ENCODE peak calls at places on chromosomes 6 and 20, in six cellular contexts. D, Q, V, U, I and G are unnamed samples.

GRCh38 chr20:4637081-4637797 is 84.5 kb upstream of the PRND start:
- DNase-seq in Q (peak), D (peak), U (no peak), V (no peak), I (no peak), G (no peak)

GRCh38 chr6:24996145-24996836 is 60.5 kb upstream of the RIPOR2 start:
- DNase-seq in V (no peak), Q (peak), D (no peak), I (no peak), U (no peak), G (no peak)

GRCh38 chr6:124962617-124963415 is 579 bp downstream of the RNF217 start:
- DNase-seq in V (no peak), D (no peak), I (peak), Q (peak), U (peak), G (peak)

GRCh38 chr6:150025201-150025917 is at the start of gene RAET1L:
- DNase-seq in U (peak), Q (peak), D (peak), I (peak), V (peak), G (no peak)

GRCh38 chr6:111228094-111228493 is 140.8 kb downstream of the SLC16A10 start:
- DNase-seq in D (no peak), I (no peak), U (no peak), Q (peak), V (peak), G (no peak)

GRCh38 chr6:110874880-110875547 is 429 bp downstream of the AMD1 start:
- DNase-seq in V (peak), I (peak), U (peak), D (no peak), Q (no peak), G (peak)

GRCh38 chr6:142845143-142845571 is 99.8 kb downstream of the HIVEP2 start:
- DNase-seq in I (no peak), D (no peak), Q (no peak), U (no peak), V (no peak), G (no peak)

GRCh38 chr6:110548124-110548847 is 71.9 kb upstream of the SLC22A16 start:
- DNase-seq in D (no peak), Q (no peak), V (no peak), U (no peak), I (no peak), G (no peak)

GRCh38 chr6:4125933-4126864 is 9.2 kb downstream of the ECI2 start:
- DNase-seq in V (peak), U (no peak), I (no peak), Q (peak), D (peak), G (no peak)

GRCh38 chr6:149334682-149335160 is 17.2 kb downstream of the TAB2 start:
- DNase-seq in V (peak), U (no peak), I (no peak), D (peak), Q (peak), G (no peak)

GRCh38 chr20:50284811-50285375 is 94.3 kb downstream of the CEBPB start:
- DNase-seq in D (no peak), Q (no peak), U (no peak), I (no peak), V (no peak), G (no peak)

GRCh38 chr6:139369568-139370046 is 4.8 kb downstream of the CITED2 start:
- DNase-seq in U (no peak), I (no peak), D (peak), V (peak), Q (peak), G (no peak)

GRCh38 chr6:13303668-13304017 is 24.7 kb downstream of the TBC1D7 start:
- DNase-seq in I (peak), Q (peak), D (peak), V (peak), U (peak), G (peak)

GRCh38 chr6:40894962-40895799 is 143.8 kb downstream of the UNC5CL start:
- DNase-seq in U (peak), I (peak), V (peak), Q (peak), D (peak), G (no peak)

GRCh38 chr6:83859410-83860346 is at the start of gene CYB5R4:
- DNase-seq in Q (peak), D (peak), V (peak), I (peak), U (peak), G (peak)

GRCh38 chr6:5305968-5306626 is 44.8 kb downstream of the FARS2 start:
- DNase-seq in I (no peak), V (no peak), Q (no peak), U (no peak), D (no peak), G (no peak)

GRCh38 chr6:14046476-14047068 is 71.0 kb upstream of the CD83 start:
- DNase-seq in I (no peak), Q (peak), U (peak), D (peak), V (peak), G (no peak)

GRCh38 chr6:15283986-15284361 is 38.1 kb downstream of the JARID2 start:
- DNase-seq in U (no peak), D (no peak), V (no peak), Q (no peak), I (no peak), G (no peak)

GRCh38 chr6:27428502-27428901 is 39.9 kb downstream of the ZNF391 start:
- DNase-seq in I (no peak), U (no peak), Q (no peak), D (no peak), V (no peak), G (no peak)

GRCh38 chr6:113076817-113077216 is 729.7 kb downstream of the RFPL4B start:
- DNase-seq in I (no peak), V (no peak), Q (no peak), U (no peak), D (no peak), G (no peak)

GRCh38 chr20:37560629-37561028 is 33.0 kb upstream of the BLCAP start:
- DNase-seq in I (no peak), V (no peak), U (no peak), Q (peak), D (no peak), G (no peak)

GRCh38 chr6:21278078-21278790 is 315.3 kb upstream of the SOX4 start:
- DNase-seq in I (peak), V (no peak), D (no peak), U (no peak), Q (no peak), G (no peak)

GRCh38 chr6:156557269-156557885 is 219.8 kb upstream of the ARID1B start:
- DNase-seq in D (peak), Q (no peak), V (no peak), I (peak), U (no peak), G (no peak)

GRCh38 chr6:335572-335971 is 43.3 kb downstream of the DUSP22 start:
- DNase-seq in D (no peak), I (peak), V (no peak), U (no peak), Q (no peak), G (no peak)

GRCh38 chr6:138489846-138490245 is 9.4 kb downstream of the NHSL1 start:
- DNase-seq in D (no peak), V (no peak), I (no peak), U (no peak), Q (no peak), G (no peak)

GRCh38 chr6:81753709-81754678 is 1.5 kb upstream of the TENT5A start:
- DNase-seq in I (peak), Q (peak), U (peak), D (peak), V (peak), G (peak)

GRCh38 chr20:20782221-20782620 is 69.8 kb upstream of the RALGAPA2 start:
- DNase-seq in D (no peak), U (no peak), V (no peak), I (no peak), Q (no peak), G (no peak)

GRCh38 chr6:148407372-148407771 is 64.7 kb downstream of the SASH1 start:
- DNase-seq in I (no peak), Q (peak), U (no peak), V (peak), D (peak), G (no peak)

GRCh38 chr6:85418059-85418458 is 31.8 kb upstream of the NT5E start:
- DNase-seq in V (peak), Q (peak), D (peak), I (no peak), U (no peak), G (no peak)

GRCh38 chr6:50145125-50145524 is 95.4 kb upstream of the DEFB112 start:
- DNase-seq in I (no peak), Q (peak), V (no peak), D (no peak), U (no peak), G (no peak)